ENCODE peak calls at places on chromosomes 13 and 19, in five cellular contexts. Y, V, O, S and W are unnamed samples.
A peak's percentile ranks its signal among the peaks of the same experiment; 100 is the strongest.

GRCh38 chr13:31790992-31791391 is 51.7 kb downstream of the RXFP2 start:
- DNase-seq in Y (no peak), V (no peak), O (no peak), S (no peak), W (no peak)

GRCh38 chr13:97944396-97945029 is 9.0 kb upstream of the IPO5 start:
- DNase-seq in Y (no peak), V (no peak), O (no peak), S (no peak), W (no peak)

GRCh38 chr13:35760678-35761308 is 284.3 kb upstream of the MAB21L1 start:
- DNase-seq in Y (no peak), V (no peak), O (no peak), S (no peak), W (no peak)

GRCh38 chr19:33705860-33706259 is 84.1 kb downstream of the CHST8 start:
- DNase-seq in Y (no peak), V (no peak), O (no peak), S (no peak), W (no peak)

GRCh38 chr19:31314849-31315620 is 34.2 kb downstream of the TSHZ3 start:
- DNase-seq in Y (no peak), V (no peak), O (no peak), S (no peak), W (no peak)

GRCh38 chr13:76286178-76286577 is 600.0 kb downstream of the KCTD12 start:
- DNase-seq in Y (no peak), V (no peak), O (no peak), S (no peak), W (no peak)

GRCh38 chr19:35107541-35107939 is 8.1 kb upstream of the FXYD3 start:
- DNase-seq in Y (no peak), V (no peak), O (peak; percentile 78), S (no peak), W (no peak)

GRCh38 chr13:46288570-46289259 is 77.0 kb downstream of the LRRC63 start:
- DNase-seq in Y (no peak), V (peak; percentile 46), O (peak; percentile 39), S (peak; percentile 8), W (peak; percentile 86)

GRCh38 chr19:18500820-18501219 is 21.1 kb downstream of the ELL start:
- DNase-seq in Y (peak; percentile 58), V (no peak), O (no peak), S (no peak), W (no peak)

GRCh38 chr19:54415208-54415900 is at the start of gene TTYH1:
- DNase-seq in Y (no peak), V (no peak), O (no peak), S (no peak), W (peak; percentile 66)

GRCh38 chr13:34720618-34721017 is 221.5 kb upstream of the NBEA start:
- DNase-seq in Y (no peak), V (no peak), O (no peak), S (no peak), W (no peak)

GRCh38 chr19:7868671-7869452 is 5.3 kb downstream of the PRR36 start:
- DNase-seq in Y (peak; percentile 69), V (peak; percentile 84), O (peak; percentile 92), S (peak; percentile 83), W (peak; percentile 97)

GRCh38 chr13:45040626-45041025 is 51.3 kb downstream of the GPALPP1 start:
- DNase-seq in Y (no peak), V (no peak), O (no peak), S (no peak), W (no peak)

GRCh38 chr19:31282346-31282745 is 66.9 kb downstream of the TSHZ3 start:
- DNase-seq in Y (no peak), V (no peak), O (no peak), S (no peak), W (no peak)

GRCh38 chr19:45136507-45137178 is 24.1 kb downstream of the NKPD1 start:
- DNase-seq in Y (no peak), V (no peak), O (no peak), S (no peak), W (no peak)

GRCh38 chr13:71867101-71867814 is at the start of gene DACH1:
- DNase-seq in Y (peak; percentile 62), V (peak; percentile 54), O (no peak), S (no peak), W (peak; percentile 68)

GRCh38 chr19:41870401-41870873 is 6.6 kb upstream of the CD79A start:
- DNase-seq in Y (no peak), V (peak; percentile 26), O (no peak), S (no peak), W (no peak)

GRCh38 chr13:90105881-90106496 is 1241.5 kb upstream of the MIR17HG start:
- DNase-seq in Y (no peak), V (no peak), O (no peak), S (no peak), W (no peak)

GRCh38 chr19:49097453-49098288 is 12.4 kb downstream of the SNRNP70 start:
- DNase-seq in Y (peak; percentile 69), V (peak; percentile 87), O (peak; percentile 50), S (peak; percentile 89), W (peak; percentile 85)

GRCh38 chr19:9674669-9675357 is at the start of gene ZNF562:
- DNase-seq in Y (peak; percentile 83), V (peak; percentile 86), O (peak; percentile 90), S (peak; percentile 63), W (peak; percentile 97)

GRCh38 chr19:8835446-8835845 is 3.3 kb downstream of the MBD3L1 start:
- DNase-seq in Y (no peak), V (no peak), O (no peak), S (no peak), W (no peak)

GRCh38 chr19:47035127-47035494 is 13.3 kb downstream of the TMEM160 start:
- DNase-seq in Y (no peak), V (no peak), O (no peak), S (no peak), W (peak; percentile 84)

GRCh38 chr13:27965740-27966640 is 3.1 kb downstream of the CDX2 start:
- DNase-seq in Y (no peak), V (no peak), O (no peak), S (no peak), W (peak; percentile 93)

GRCh38 chr13:26589754-26590153 is 32.3 kb downstream of the WASF3 start:
- DNase-seq in Y (no peak), V (no peak), O (no peak), S (no peak), W (no peak)

GRCh38 chr13:49791214-49791752 is 1.2 kb downstream of the KPNA3 start:
- DNase-seq in Y (no peak), V (peak; percentile 29), O (no peak), S (no peak), W (peak; percentile 51)

GRCh38 chr13:42969558-42970172 is 22.4 kb downstream of the EPSTI1 start:
- DNase-seq in Y (peak; percentile 71), V (peak; percentile 80), O (peak; percentile 42), S (peak; percentile 41), W (peak; percentile 93)

GRCh38 chr19:36378625-36379509 is at the start of gene ZFP14:
- DNase-seq in Y (peak; percentile 92), V (peak; percentile 96), O (peak; percentile 87), S (peak; percentile 100), W (peak; percentile 97)
- TF ChIP-seq CTCF in Y (peak; percentile 6), V (peak; percentile 66), O (no peak), S (peak; percentile 34), W (peak; percentile 35)

GRCh38 chr13:23384111-23384510 is 49.4 kb downstream of the SACS start:
- DNase-seq in Y (no peak), V (no peak), O (no peak), S (no peak), W (no peak)

GRCh38 chr13:23383151-23383550 is 50.4 kb downstream of the SACS start:
- DNase-seq in Y (no peak), V (no peak), O (no peak), S (no peak), W (no peak)

GRCh38 chr13:23380534-23380933 is 53.0 kb downstream of the SACS start:
- DNase-seq in Y (no peak), V (no peak), O (no peak), S (no peak), W (no peak)

GRCh38 chr13:23378009-23378632 is 55.4 kb downstream of the SACS start:
- DNase-seq in Y (peak; percentile 41), V (peak; percentile 12), O (no peak), S (peak; percentile 38), W (peak; percentile 33)

GRCh38 chr13:23381877-23382276 is 51.6 kb downstream of the SACS start:
- DNase-seq in Y (no peak), V (no peak), O (no peak), S (no peak), W (no peak)
- H3K4me3 ChIP-seq in Y (no peak overlapping the region), V (no peak overlapping the region), O (no peak overlapping the region), S (no peak overlapping the region), W (no peak overlapping the region)

GRCh38 chr13:100273138-100273537 is 184.2 kb downstream of the PCCA start:
- DNase-seq in Y (no peak), V (no peak), O (no peak), S (no peak), W (no peak)
- TF ChIP-seq CTCF in Y (no peak), V (no peak), O (no peak), S (no peak), W (no peak)

DNA sequence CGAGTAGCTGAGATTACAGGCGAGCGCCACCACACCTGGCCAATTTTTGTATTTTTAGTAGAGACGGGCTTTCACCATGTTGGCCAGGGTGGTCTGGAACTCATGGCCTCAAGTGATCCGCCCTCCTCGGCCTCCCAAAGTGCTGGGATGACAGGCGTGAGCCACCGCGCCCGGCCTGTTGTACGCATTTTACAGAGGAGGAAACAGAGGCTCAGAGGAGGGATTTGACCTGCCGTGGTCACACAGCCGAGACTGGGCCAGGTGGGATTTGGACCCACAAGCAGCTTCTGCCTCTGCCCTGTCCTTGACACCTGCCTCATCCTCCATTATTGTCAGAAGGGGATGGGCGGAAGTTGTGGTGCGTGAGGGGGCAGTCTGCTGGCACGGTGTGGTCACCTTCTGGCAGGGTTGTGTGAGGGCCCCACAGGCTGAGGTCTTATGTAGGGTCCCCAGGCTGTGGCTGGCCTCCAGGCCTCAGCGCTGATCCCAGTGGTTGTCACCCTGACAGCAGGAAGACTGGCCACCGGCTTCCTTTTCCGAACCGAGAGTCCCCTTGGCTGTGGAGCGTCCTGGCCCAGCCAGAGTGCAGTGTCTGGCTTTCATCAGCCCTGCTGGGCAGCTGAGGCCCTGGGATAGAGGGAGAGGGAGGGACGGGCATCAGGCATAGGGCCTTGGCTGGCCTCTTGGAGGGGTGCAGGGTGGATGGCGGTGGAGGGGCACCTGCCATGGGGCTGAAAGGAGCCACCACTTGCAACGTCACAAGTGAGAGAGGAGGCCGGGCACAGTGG is 20.3 kb downstream of the NFIC start:
- DNase-seq in Y (no peak), V (no peak), O (no peak), S (no peak), W (no peak)
- H3K4me3 ChIP-seq in Y (no peak overlapping the region), V (no peak overlapping the region), O (no peak overlapping the region), S (no peak overlapping the region), W (no peak overlapping the region)